ENCODE peak calls at places on chromosomes 4 and X, in four cellular contexts. M is GM12878, N is HepG2, D is H1. F is an unnamed sample.

GRCh38 chr4:67750691-67751090 is 3.5 kb downstream of the GNRHR start:
- DNase-seq in D (no peak), N (no peak), M (no peak), F (no peak)

GRCh38 chr4:175371091-175371490 is 441.0 kb downstream of the GPM6A start:
- DNase-seq in M (no peak), N (no peak), D (no peak), F (no peak)

GRCh38 chr4:4411906-4412305 is 25.0 kb downstream of the NSG1 start:
- DNase-seq in N (no peak), M (no peak), D (no peak), F (no peak)

GRCh38 chr4:133464311-133464710 is 315.2 kb downstream of the PCDH10 start:
- DNase-seq in D (no peak), M (no peak), N (no peak), F (no peak)

GRCh38 chr4:26732356-26732755 is 128.3 kb upstream of the STIM2 start:
- DNase-seq in D (no peak), M (no peak), N (no peak), F (no peak)

GRCh38 chrX:154321152-154321551 is 25.6 kb downstream of the TKTL1 start:
- DNase-seq in N (no peak), M (no peak), D (no peak), F (no peak)

GRCh38 chrX:71859637-71860036 is 51.0 kb upstream of the NHSL2 start:
- DNase-seq in M (no peak), D (no peak), N (peak; percentile 12), F (no peak)

GRCh38 chr4:54238389-54238788 is 9.3 kb downstream of the PDGFRA start:
- DNase-seq in M (no peak), N (no peak), D (no peak), F (no peak)

GRCh38 chr4:138175337-138175794 is 66.8 kb downstream of the SLC7A11 start:
- DNase-seq in N (no peak), D (no peak), M (no peak), F (no peak)

GRCh38 chrX:24153175-24153795 is 3.8 kb downstream of the ZFX start:
- DNase-seq in M (no peak), D (no peak), N (no peak), F (no peak)

GRCh38 chrX:56813318-56813837 is 84.3 kb downstream of the NBDY start:
- DNase-seq in N (no peak), M (no peak), D (no peak), F (no peak)

GRCh38 chr4:86977621-86978184 is 42.9 kb downstream of the AFF1 start:
- DNase-seq in N (peak; percentile 96), D (no peak), M (peak; percentile 67), F (no peak)

GRCh38 chr4:86976801-86977485 is 42.1 kb downstream of the AFF1 start:
- DNase-seq in D (no peak), M (no peak), N (no peak), F (no peak)

GRCh38 chr4:86975927-86976326 is 41.1 kb downstream of the AFF1 start:
- DNase-seq in M (no peak), N (no peak), D (no peak), F (no peak)

GRCh38 chr4:86980230-86980629 is 45.4 kb downstream of the AFF1 start:
- DNase-seq in M (no peak), N (no peak), D (no peak), F (no peak)

DNA sequence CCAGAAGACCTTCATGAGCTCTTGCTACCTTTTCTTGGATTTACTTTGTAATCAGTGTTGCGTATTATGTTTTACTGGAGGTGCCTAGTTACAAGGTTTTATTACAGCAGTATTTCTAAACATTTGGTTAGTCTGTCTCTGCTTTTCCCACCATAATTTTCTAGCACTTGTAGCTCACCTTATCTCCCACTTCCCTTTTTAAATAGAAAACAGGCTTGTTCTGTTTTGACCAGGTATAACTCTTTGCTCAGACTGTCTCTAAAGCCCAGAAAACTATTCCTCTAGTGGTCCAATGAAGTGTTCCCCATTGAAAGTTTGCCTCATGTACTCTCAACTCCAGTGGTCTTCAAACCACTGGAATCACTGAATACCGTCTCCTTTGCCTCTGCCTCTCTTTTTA is 43.9 kb downstream of the AFF1 start:
- DNase-seq in D (no peak), N (no peak), M (no peak), F (no peak)
- H3K4me2 ChIP-seq in D (no peak overlapping the region), N (no peak overlapping the region), M (no peak overlapping the region), F (no peak overlapping the region)

GRCh38 chrX:133215017-133215416 is 3.1 kb downstream of the TFDP3 start:
- DNase-seq in D (no peak), N (no peak), M (no peak), F (no peak)

GRCh38 chrX:133218329-133218728 is at the start of gene TFDP3:
- DNase-seq in M (no peak), N (no peak), D (no peak), F (no peak)

GRCh38 chrX:133214316-133214715 is 3.8 kb downstream of the TFDP3 start:
- DNase-seq in M (no peak), N (no peak), D (no peak), F (no peak)

DNA sequence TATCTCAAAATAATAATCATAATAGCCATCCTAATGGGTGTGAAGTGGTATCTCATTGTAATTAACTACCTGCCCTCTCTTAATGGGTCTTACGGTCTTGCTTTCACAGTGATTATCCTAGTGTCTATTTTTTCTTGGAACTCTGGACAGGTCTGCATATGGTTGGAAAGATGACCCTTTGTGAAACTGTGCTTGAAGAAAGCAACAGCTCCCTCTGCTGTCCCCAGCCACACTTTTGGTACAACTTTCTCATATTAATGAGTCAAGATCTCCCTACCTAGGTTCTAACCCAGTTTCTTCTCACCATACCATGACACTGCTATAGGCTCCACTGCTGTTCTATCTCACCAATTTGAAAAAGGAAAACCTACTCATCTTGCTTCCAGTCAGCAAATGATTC is 2.4 kb downstream of the TFDP3 start:
- DNase-seq in N (peak; percentile 8), M (no peak), D (no peak), F (peak; percentile 40)
- TF ChIP-seq SIN3A in N (no peak), M (no peak), D (no peak), F (no peak)

DNA sequence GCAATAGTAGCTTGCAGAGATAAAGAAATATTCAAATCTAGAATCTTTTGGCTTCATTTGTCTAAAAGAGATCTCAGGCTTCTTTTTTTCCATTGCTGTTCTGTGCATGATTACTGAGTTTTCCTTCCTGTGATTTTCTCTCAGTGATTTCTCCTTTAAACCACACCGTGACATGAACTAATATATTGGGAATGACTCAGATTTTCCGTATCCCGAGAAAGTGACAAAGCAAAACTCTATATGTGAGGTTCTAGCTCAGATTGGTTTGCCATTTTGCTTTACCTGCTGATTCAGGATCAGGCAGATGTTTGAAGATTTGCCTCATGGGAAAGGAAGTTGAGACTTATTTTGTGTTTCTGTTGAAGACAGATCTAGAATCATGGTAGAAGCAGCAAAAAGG is 59.4 kb downstream of the MTHFD2L start:
- DNase-seq in N (no peak), D (no peak), M (no peak), F (no peak)
- TF ChIP-seq TCF12 in N (no peak), D (no peak), M (no peak), F (no peak)

GRCh38 chr4:1682860-1683259 is 1.3 kb downstream of the FAM53A start:
- DNase-seq in D (no peak), M (no peak), N (no peak), F (no peak)
- H3K4me2 ChIP-seq in D (peak overlapping the region; percentile 70), M (peak overlapping the region; percentile 97), N (peak overlapping the region; percentile 71), F (peak overlapping the region; percentile 93)

GRCh38 chr4:151418385-151418784 is 9.4 kb downstream of the FHIP1A start:
- DNase-seq in N (peak; percentile 75), M (no peak), D (no peak), F (no peak)
- TF ChIP-seq SIN3A in N (no peak), M (no peak), D (no peak), F (peak; percentile 43)

DNA sequence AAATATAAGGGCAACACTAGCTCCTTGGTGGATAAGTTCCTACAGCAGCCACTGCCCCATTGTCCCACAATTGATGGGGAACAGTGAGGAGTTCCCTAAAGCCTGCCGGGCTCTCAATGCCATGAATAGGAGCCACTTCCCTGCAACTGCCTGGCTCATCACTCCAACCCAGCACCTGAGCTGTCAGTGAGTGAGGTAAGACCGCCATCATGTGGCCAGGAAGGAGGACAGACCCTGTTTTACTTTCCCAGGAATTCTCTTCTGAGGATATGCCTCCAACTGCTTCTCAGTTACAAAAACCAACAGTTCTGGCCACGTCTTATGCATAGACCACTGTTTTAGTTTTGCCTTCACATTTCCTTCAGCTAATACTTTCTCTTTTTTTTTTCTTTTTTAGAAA is 45.5 kb downstream of the SRPX start:
- DNase-seq in D (peak; percentile 45), M (peak; percentile 3), N (peak; percentile 27), F (peak; percentile 38)
- TF ChIP-seq TCF12 in D (no peak), M (no peak), N (no peak), F (no peak)

GRCh38 chr4:165204462-165204830 is 2.9 kb upstream of the KLHL2 start:
- DNase-seq in N (no peak), M (no peak), D (no peak), F (no peak)
- H3K4me2 ChIP-seq in N (no peak overlapping the region), M (no peak overlapping the region), D (no peak overlapping the region), F (peak overlapping the region; percentile 29)

DNA sequence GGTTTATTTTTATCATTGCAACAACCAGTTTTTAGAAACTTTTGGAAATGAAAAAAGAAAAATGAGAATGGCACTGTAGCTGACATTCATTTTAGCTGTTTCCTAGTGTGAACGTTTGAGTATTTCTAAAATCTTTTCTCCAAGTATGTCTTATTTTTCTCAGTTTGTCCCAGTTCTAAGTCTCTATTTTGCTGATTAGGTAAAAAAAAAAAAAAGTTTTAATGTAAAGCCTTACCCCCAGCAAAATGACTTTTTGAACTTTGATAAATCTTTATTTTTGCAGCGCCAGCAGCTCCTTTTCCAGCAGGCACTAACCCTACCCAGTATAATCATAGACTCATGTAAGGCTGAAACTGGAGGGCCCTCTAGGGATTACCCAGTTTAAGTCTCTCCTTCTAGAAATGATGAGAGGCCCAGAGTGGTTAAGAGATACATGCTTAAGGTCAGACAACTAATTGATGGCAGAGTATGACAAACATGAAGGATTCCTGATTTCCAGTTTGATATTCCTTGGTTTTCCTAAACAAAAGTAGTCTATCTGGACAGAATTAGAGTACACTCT is 84.3 kb upstream of the SLC4A4 start:
- DNase-seq in M (no peak), N (no peak), D (no peak), F (no peak)
- TF ChIP-seq SIN3A in M (no peak), N (no peak), D (no peak), F (no peak)

F was measured in SK-N-SH.